ENCODE peak calls at places on chromosomes 11 and 22, in seven cellular contexts. I, O, F, Z, D, A and Y are unnamed samples.
A peak's percentile ranks its signal among the peaks of the same experiment; 100 is the strongest.

GRCh38 chr11:44566952-44567875 is 1.8 kb downstream of the CD82 start:
- DNase-seq in A (no peak), Z (no peak), D (no peak), I (no peak), O (no peak), F (no peak), Y (no peak)

GRCh38 chr22:44297662-44298061 is 15.1 kb downstream of the SHISAL1 start:
- DNase-seq in F (no peak), D (peak; percentile 85), I (no peak), Z (no peak), A (no peak), O (no peak), Y (no peak)

GRCh38 chr11:13208921-13209320 is 68.7 kb upstream of the BMAL1 start:
- DNase-seq in O (no peak), F (no peak), A (no peak), Z (no peak), I (no peak), D (no peak), Y (no peak)

GRCh38 chr11:32713496-32713895 is 81.0 kb downstream of the CCDC73 start:
- DNase-seq in F (peak; percentile 8), D (peak; percentile 13), O (no peak), Z (no peak), A (no peak), I (peak; percentile 20), Y (no peak)

GRCh38 chr11:60756307-60757032 is at the start of gene MS4A15:
- DNase-seq in I (peak; percentile 60), O (no peak), D (peak; percentile 55), Z (peak; percentile 42), F (peak; percentile 29), A (no peak), Y (no peak)

GRCh38 chr22:28600546-28601143 is 79.0 kb downstream of the TTC28 start:
- DNase-seq in O (no peak), F (peak; percentile 24), I (peak; percentile 77), D (peak; percentile 59), A (no peak), Z (peak; percentile 48), Y (no peak)

GRCh38 chr22:39905686-39906085 is 4.8 kb downstream of the GRAP2 start:
- DNase-seq in D (no peak), O (no peak), A (no peak), Z (no peak), I (no peak), F (no peak), Y (no peak)

GRCh38 chr11:134045799-134046635 is 22.9 kb upstream of the JAM3 start:
- DNase-seq in I (peak; percentile 49), D (peak; percentile 61), F (no peak), O (peak; percentile 53), A (no peak), Z (no peak), Y (no peak)

GRCh38 chr22:41382098-41382578 is 396 bp downstream of the TEF start:
- DNase-seq in A (peak; percentile 37), D (peak; percentile 90), F (no peak), I (peak; percentile 13), O (peak; percentile 89), Z (no peak), Y (no peak)

GRCh38 chr11:117767071-117767470 is 29.9 kb downstream of the DSCAML1 start:
- DNase-seq in Z (no peak), I (no peak), F (no peak), D (no peak), O (no peak), A (no peak), Y (no peak)

GRCh38 chr11:14902650-14903350 is 10.8 kb upstream of the CYP2R1 start:
- DNase-seq in F (no peak), D (no peak), O (no peak), Z (peak; percentile 82), A (no peak), I (no peak), Y (peak; percentile 24)

GRCh38 chr22:18057568-18058209 is 20.1 kb upstream of the PEX26 start:
- DNase-seq in I (peak; percentile 18), O (peak; percentile 28), Z (peak; percentile 98), F (peak; percentile 61), D (no peak), A (no peak), Y (peak; percentile 97)

GRCh38 chr22:25775501-25775900 is 33.5 kb downstream of the MYO18B start:
- DNase-seq in O (no peak), Z (no peak), D (peak; percentile 54), F (no peak), I (no peak), A (no peak), Y (no peak)

GRCh38 chr11:79101736-79102135 is 339.1 kb downstream of the TENM4 start:
- DNase-seq in I (no peak), O (no peak), F (no peak), A (no peak), Z (no peak), D (no peak), Y (no peak)

GRCh38 chr22:33476716-33477115 is 418.5 kb upstream of the SYN3 start:
- DNase-seq in F (no peak), A (no peak), D (no peak), O (no peak), Z (no peak), I (no peak), Y (no peak)

GRCh38 chr11:11558352-11558751 is 63.5 kb downstream of the GALNT18 start:
- DNase-seq in Z (peak; percentile 76), D (no peak), F (no peak), I (no peak), A (no peak), O (peak; percentile 81), Y (peak; percentile 10)